ENCODE peak calls at places on chromosome 19, in four cellular contexts. T, B, O and E are unnamed samples.

GRCh38 chr19:27815985-27816384 is 1397.0 kb downstream of the UQCRFS1 start:
- DNase-seq in B (no peak), T (no peak), O (no peak), E (no peak)

GRCh38 chr19:2260341-2260751 is 4.1 kb upstream of the JSRP1 start:
- DNase-seq in B (no peak), O (no peak), T (no peak), E (no peak)

GRCh38 chr19:7904074-7905020 is 670 bp downstream of the MAP2K7 start:
- DNase-seq in B (no peak), O (no peak), T (no peak), E (no peak)

GRCh38 chr19:2186071-2186846 is 22.5 kb downstream of the DOT1L start:
- DNase-seq in B (peak; percentile 96), T (no peak), O (no peak), E (no peak)

GRCh38 chr19:38229585-38230073 is 5.6 kb upstream of the DPF1 start:
- DNase-seq in O (peak; percentile 85), B (peak; percentile 89), T (peak; percentile 75), E (peak; percentile 79)

GRCh38 chr19:5287066-5287465 is 53.5 kb downstream of the PTPRS start:
- DNase-seq in B (no peak), O (no peak), T (no peak), E (no peak)

GRCh38 chr19:49761249-49761624 is 1.9 kb downstream of the TSKS start:
- DNase-seq in T (no peak), O (no peak), B (no peak), E (no peak)

GRCh38 chr19:6828306-6828697 is 55.8 kb downstream of the VAV1 start:
- DNase-seq in B (no peak), T (no peak), O (peak; percentile 94), E (peak; percentile 16)

GRCh38 chr19:20051841-20052768 is 12.8 kb upstream of the ZNF682 start:
- DNase-seq in B (peak; percentile 99), T (peak; percentile 95), O (no peak), E (peak; percentile 99)

GRCh38 chr19:48351341-48351752 is 12.4 kb downstream of the TMEM143 start:
- DNase-seq in T (peak; percentile 59), O (no peak), B (peak; percentile 49), E (peak; percentile 32)

GRCh38 chr19:45955905-45956608 is 17.6 kb downstream of the NOVA2 start:
- DNase-seq in T (no peak), B (no peak), O (peak; percentile 35), E (peak; percentile 79)

GRCh38 chr19:57377498-57378146 is 12.0 kb upstream of the ZNF548 start:
- DNase-seq in T (no peak), B (peak; percentile 9), O (no peak), E (no peak)

GRCh38 chr19:1672038-1672768 is 19.8 kb upstream of the TCF3 start:
- DNase-seq in B (peak; percentile 40), O (no peak), T (no peak), E (no peak)

GRCh38 chr19:55156202-55157063 is 1.1 kb downstream of the TNNI3 start:
- DNase-seq in O (peak; percentile 89), T (peak; percentile 91), B (peak; percentile 44), E (peak; percentile 29)

GRCh38 chr19:56086671-56087430 is 34.2 kb downstream of the ZNF787 start:
- DNase-seq in T (no peak), O (no peak), B (no peak), E (no peak)

GRCh38 chr19:35902870-35903475 is 644 bp downstream of the HCST start:
- DNase-seq in T (no peak), O (no peak), B (no peak), E (no peak)

GRCh38 chr19:3931041-3931440 is 1.8 kb upstream of the NMRK2 start:
- DNase-seq in O (no peak), T (no peak), B (no peak), E (no peak)

GRCh38 chr19:4064073-4064550 is 2.6 kb downstream of the ZBTB7A start:
- DNase-seq in B (no peak), O (no peak), T (no peak), E (no peak)

GRCh38 chr19:1624458-1624857 is 19.2 kb upstream of the UQCR11 start:
- DNase-seq in O (peak; percentile 43), B (peak; percentile 57), T (peak; percentile 41), E (no peak)

GRCh38 chr19:55353803-55354697 is 469 bp downstream of the COX6B2 start:
- DNase-seq in O (peak; percentile 23), B (no peak), T (no peak), E (peak; percentile 60)

GRCh38 chr19:13099073-13099999 is 3.3 kb downstream of the LYL1 start:
- DNase-seq in T (no peak), B (no peak), O (no peak), E (no peak)

GRCh38 chr19:46009530-46010510 is 13.0 kb downstream of the PGLYRP1 start:
- DNase-seq in T (peak; percentile 77), O (peak; percentile 42), B (peak; percentile 70), E (peak; percentile 55)

GRCh38 chr19:48396871-48397176 is 3.4 kb downstream of the GRIN2D start:
- DNase-seq in O (no peak), T (no peak), B (no peak), E (no peak)

GRCh38 chr19:34120846-34121639 is 51.3 kb upstream of the LSM14A start:
- DNase-seq in B (peak; percentile 67), O (peak; percentile 43), T (no peak), E (peak; percentile 26)

GRCh38 chr19:15403151-15403531 is 15.6 kb downstream of the AKAP8L start:
- DNase-seq in T (no peak), O (no peak), B (no peak), E (no peak)

GRCh38 chr19:6133231-6133630 is 2.2 kb upstream of the ACSBG2 start:
- DNase-seq in O (no peak), T (no peak), B (no peak), E (no peak)

GRCh38 chr19:48496959-48497727 is 14.5 kb downstream of the LMTK3 start:
- DNase-seq in T (no peak), O (no peak), B (no peak), E (no peak)

GRCh38 chr19:30070198-30070969 is 128.3 kb downstream of the URI1 start:
- DNase-seq in O (no peak), T (peak; percentile 72), B (no peak), E (no peak)

GRCh38 chr19:38263696-38264485 is 482 bp upstream of the SPINT2 start:
- DNase-seq in O (peak; percentile 83), B (no peak), T (no peak), E (peak; percentile 95)

GRCh38 chr19:9150650-9151049 is 10.5 kb downstream of the ZNF317 start:
- DNase-seq in T (no peak), O (no peak), B (no peak), E (no peak)

GRCh38 chr19:1027020-1027952 is 878 bp downstream of the CNN2 start:
- DNase-seq in O (no peak), B (no peak), T (peak; percentile 57), E (peak; percentile 31)

GRCh38 chr19:56942749-56943148 is 102.2 kb upstream of the PEG3 start:
- DNase-seq in O (no peak), T (peak; percentile 62), B (no peak), E (peak; percentile 2)

GRCh38 chr19:4376245-4376990 is 23.9 kb downstream of the SH3GL1 start:
- DNase-seq in B (no peak), T (no peak), O (no peak), E (peak; percentile 33)

GRCh38 chr19:29519146-29519545 is 6.6 kb upstream of the VSTM2B start:
- DNase-seq in B (no peak), T (no peak), O (no peak), E (no peak)

GRCh38 chr19:47598407-47599349 is 10.3 kb upstream of the BICRA start:
- DNase-seq in O (peak; percentile 61), B (peak; percentile 96), T (peak; percentile 49), E (peak; percentile 92)

GRCh38 chr19:31256601-31256990 is 92.6 kb downstream of the TSHZ3 start:
- DNase-seq in T (no peak), B (no peak), O (no peak), E (no peak)

GRCh38 chr19:31257025-31257424 is 92.2 kb downstream of the TSHZ3 start:
- DNase-seq in T (no peak), O (no peak), B (no peak), E (no peak)

GRCh38 chr19:31255174-31255862 is 93.9 kb downstream of the TSHZ3 start:
- DNase-seq in T (no peak), O (no peak), B (no peak), E (no peak)

GRCh38 chr19:31254611-31255010 is 94.6 kb downstream of the TSHZ3 start:
- DNase-seq in T (no peak), B (no peak), O (no peak), E (no peak)

DNA sequence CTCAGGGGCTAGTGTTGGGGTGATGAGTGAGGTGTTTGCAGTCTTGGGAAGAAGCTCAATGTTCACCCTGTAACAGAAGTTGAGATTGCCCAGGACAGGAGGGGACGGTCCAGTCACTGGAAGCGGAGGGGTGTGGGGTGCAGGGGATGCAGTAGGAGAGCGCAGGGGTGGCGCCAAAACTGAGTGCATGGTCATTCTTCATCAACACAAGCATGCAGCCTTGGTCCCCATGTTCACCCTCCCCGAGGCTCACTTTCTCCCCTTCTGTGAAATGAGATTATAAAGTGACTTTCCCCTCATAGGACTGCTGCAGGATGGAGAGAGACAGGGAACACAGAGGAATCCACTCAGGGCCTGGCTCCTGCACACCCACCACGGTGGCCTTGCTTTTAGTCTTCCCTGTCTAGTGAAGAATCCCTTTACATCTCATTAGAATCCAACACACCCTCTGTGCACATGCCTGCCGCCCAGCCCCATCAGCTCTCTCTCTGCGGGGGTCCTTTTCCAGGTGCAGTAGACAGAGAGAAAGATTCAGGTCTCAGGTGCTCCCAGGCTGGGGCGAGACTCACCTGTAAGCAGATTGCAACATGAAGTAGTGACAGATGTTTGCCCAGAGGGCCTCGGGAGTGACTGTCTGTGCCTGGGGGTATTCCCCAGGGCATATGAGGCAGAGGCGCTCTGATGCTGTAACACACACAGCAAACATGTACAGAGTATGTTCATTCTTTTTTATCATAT is 93.2 kb downstream of the TSHZ3 start:
- DNase-seq in B (no peak), T (no peak), O (no peak), E (peak; percentile 8)
- H3K9ac ChIP-seq in B (no peak overlapping the region), T (no peak overlapping the region), O (no peak overlapping the region), E (no peak overlapping the region)

GRCh38 chr19:16540948-16541347 is 1.3 kb downstream of the CHERP start:
- DNase-seq in O (no peak), T (no peak), B (no peak), E (no peak)
- H3K4me1 ChIP-seq in O (peaks cover 9% of the 10 kb centered on the region), T (peaks cover 2% of the 10 kb centered on the region), B (peaks cover 6% of the 10 kb centered on the region), E (peaks cover 6% of the 10 kb centered on the region)

GRCh38 chr19:11378319-11379189 is 4.1 kb downstream of the SWSAP1 start:
- DNase-seq in O (no peak), B (peak; percentile 76), T (peak; percentile 39), E (peak; percentile 80)
- H3K9ac ChIP-seq in O (peak overlapping the region; percentile 51), B (no peak overlapping the region), T (no peak overlapping the region), E (no peak overlapping the region)

GRCh38 chr19:10568444-10568825 is 344 bp downstream of the CDKN2D start:
- DNase-seq in T (no peak), O (no peak), B (no peak), E (peak; percentile 59)
- H3K4me1 ChIP-seq in T (peaks cover 12% of the 10 kb centered on the region), O (peaks cover 31% of the 10 kb centered on the region), B (peaks cover 18% of the 10 kb centered on the region), E (peaks cover 39% of the 10 kb centered on the region)

GRCh38 chr19:51810228-51810627 is 15.3 kb downstream of the FPR3 start:
- DNase-seq in B (no peak), T (no peak), O (no peak), E (no peak)

GRCh38 chr19:51808333-51808986 is 13.5 kb downstream of the FPR3 start:
- DNase-seq in T (no peak), B (peak; percentile 60), O (no peak), E (peak; percentile 68)

GRCh38 chr19:51807925-51808324 is 13.0 kb downstream of the FPR3 start:
- DNase-seq in T (no peak), O (no peak), B (no peak), E (no peak)

GRCh38 chr19:51809787-51810186 is 14.8 kb downstream of the FPR3 start:
- DNase-seq in T (no peak), B (no peak), O (no peak), E (no peak)

GRCh38 chr19:51807111-51807701 is 12.2 kb downstream of the FPR3 start:
- DNase-seq in O (no peak), T (no peak), B (no peak), E (peak; percentile 63)
- H3K9ac ChIP-seq in O (no peak overlapping the region), T (no peak overlapping the region), B (no peak overlapping the region), E (no peak overlapping the region)